ENCODE peak calls at places on chromosomes 2 and 18, in six cellular contexts. H is esophagus squamous epithelium, T is GM23248, K is suprapubic skin, Z is heart left ventricle, A is cardiac muscle cell. D is an unnamed sample. For H3K4me1, the result is how much of the 10 kb centered on the place peaks cover.

GRCh38 chr2:174035981-174036742 is 71.0 kb upstream of the SP3 start:
- DNase-seq in Z (no peak), A (no peak), T (peak), K (no peak), H (no peak), D (no peak)

GRCh38 chr2:68342470-68342869 is 22.6 kb upstream of the PLEK start:
- DNase-seq in K (no peak), Z (no peak), A (no peak), H (no peak), T (no peak), D (no peak)

GRCh38 chr2:129780316-129781282 is 198.9 kb upstream of the RAB6C start:
- DNase-seq in T (no peak), A (no peak), K (no peak), H (no peak), Z (no peak), D (no peak)

GRCh38 chr2:83376731-83377130 is 1082.3 kb downstream of the SUCLG1 start:
- DNase-seq in K (no peak), T (no peak), H (no peak), A (no peak), Z (no peak), D (no peak)

GRCh38 chr18:5276947-5277346 is 18.6 kb downstream of the ZBTB14 start:
- DNase-seq in A (no peak), K (no peak), T (no peak), Z (no peak), H (no peak), D (no peak)

GRCh38 chr2:122883849-122884248 is 1128.4 kb downstream of the TSN start:
- DNase-seq in H (no peak), K (no peak), A (no peak), T (no peak), Z (no peak), D (no peak)

GRCh38 chr18:10298346-10298745 is 156.1 kb upstream of the APCDD1 start:
- DNase-seq in A (no peak), H (no peak), T (no peak), Z (no peak), K (no peak), D (no peak)

GRCh38 chr2:134218928-134219707 is 34.8 kb upstream of the MGAT5 start:
- DNase-seq in A (no peak), T (no peak), H (no peak), Z (no peak), K (no peak), D (peak)

GRCh38 chr2:168212866-168213265 is 34.5 kb downstream of the STK39 start:
- DNase-seq in Z (no peak), A (no peak), K (no peak), H (no peak), T (peak), D (no peak)

GRCh38 chr2:221423212-221423804 is 148.8 kb downstream of the EPHA4 start:
- DNase-seq in T (peak), Z (no peak), K (no peak), H (no peak), A (no peak), D (no peak)

GRCh38 chr2:101446869-101447268 is 28.0 kb downstream of the RFX8 start:
- DNase-seq in K (no peak), A (no peak), Z (no peak), H (no peak), T (peak), D (no peak)

GRCh38 chr2:127413782-127414743 is 4.2 kb upstream of the PROC start:
- DNase-seq in T (peak), K (no peak), H (no peak), Z (no peak), A (no peak), D (no peak)

GRCh38 chr2:67938053-67938452 is 124.8 kb downstream of the C1D start:
- DNase-seq in Z (no peak), K (no peak), T (no peak), A (no peak), H (no peak), D (no peak)

GRCh38 chr2:70596293-70596692 is 42.7 kb upstream of the TGFA start:
- DNase-seq in T (peak), A (no peak), K (no peak), Z (no peak), H (no peak), D (no peak)

GRCh38 chr18:710418-711300 is 1.8 kb downstream of the ENOSF1 start:
- DNase-seq in K (no peak), H (no peak), T (no peak), Z (no peak), A (peak), D (no peak)
- H3K4me3 ChIP-seq in K (peak), H (peak), T (peak), Z (no peak), A (peak), D (no peak)

GRCh38 chr18:13587937-13588336 is 138.4 kb downstream of the FAM210A start:
- DNase-seq in T (no peak), K (no peak), H (no peak), Z (no peak), A (no peak), D (no peak)

GRCh38 chr18:13589943-13590342 is 136.4 kb downstream of the FAM210A start:
- DNase-seq in K (no peak), T (no peak), H (no peak), A (no peak), Z (no peak), D (no peak)

GRCh38 chr18:13587001-13587400 is 139.4 kb downstream of the FAM210A start:
- DNase-seq in T (no peak), K (no peak), Z (no peak), H (no peak), A (no peak), D (no peak)

GRCh38 chr18:13587477-13587876 is 138.9 kb downstream of the FAM210A start:
- DNase-seq in T (no peak), H (no peak), K (no peak), A (no peak), Z (no peak), D (no peak)

GRCh38 chr18:13589316-13589715 is 137.0 kb downstream of the FAM210A start:
- DNase-seq in A (no peak), K (no peak), T (no peak), H (no peak), Z (no peak), D (no peak)
- H3K4me1 ChIP-seq in A (under half), K (under half), T (under half), H (under half), Z (under half), D (under half)

GRCh38 chr2:199405241-199405640 is 52.5 kb downstream of the SATB2 start:
- DNase-seq in H (no peak), Z (no peak), T (peak), A (peak), K (no peak), D (peak)
- H3K27ac ChIP-seq in H (no peak), Z (no peak), T (peak), A (no peak), K (no peak), D (no peak)

GRCh38 chr2:207162319-207162718 is 3.4 kb downstream of the KLF7 start:
- DNase-seq in Z (no peak), H (no peak), K (no peak), T (peak), A (no peak), D (no peak)
- H3K4me3 ChIP-seq in Z (no peak), H (peak), K (peak), T (peak), A (no peak), D (no peak)

GRCh38 chr18:23629444-23629946 is 33.2 kb downstream of the ANKRD29 start:
- DNase-seq in H (no peak), Z (no peak), A (no peak), T (no peak), K (no peak), D (peak)
- H3K4me1 ChIP-seq in H (under half), Z (under half), A (under half), T (under half), K (under half), D (under half)

DNA sequence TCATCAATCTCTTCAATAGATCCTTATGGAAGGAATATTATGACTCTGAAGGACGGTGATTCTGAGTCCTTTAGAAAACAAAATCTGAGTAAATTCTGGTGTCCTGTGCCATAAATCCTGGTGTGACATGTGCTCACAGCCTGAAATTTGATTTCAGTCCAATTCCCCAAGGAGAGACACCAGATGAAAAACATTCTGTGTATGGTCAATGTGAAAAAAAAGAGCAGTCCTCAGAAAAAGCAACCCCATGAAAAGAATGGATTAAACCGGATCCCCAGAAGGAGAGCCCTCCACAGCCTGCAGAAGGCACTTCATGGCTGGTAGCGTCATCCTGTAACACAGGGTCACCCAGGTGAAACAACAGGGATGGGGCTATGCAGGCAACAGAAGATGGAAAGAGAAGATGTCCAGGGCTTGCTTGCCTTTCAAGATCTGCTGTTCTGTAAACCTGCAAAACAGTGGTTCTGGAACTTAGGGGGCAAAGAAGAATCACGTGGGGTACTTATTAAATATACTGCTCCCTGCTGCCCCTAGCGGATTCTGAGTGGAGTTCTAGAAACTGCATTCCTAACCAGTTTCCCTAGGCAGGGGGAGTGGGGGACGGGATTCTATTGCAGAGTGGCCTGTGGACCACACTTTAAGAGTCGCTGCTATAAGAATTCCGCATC is 118.8 kb upstream of the ARL5A start:
- DNase-seq in Z (no peak), K (no peak), H (no peak), T (peak), A (peak), D (peak)
- H3K27ac ChIP-seq in Z (no peak), K (peak), H (no peak), T (no peak), A (no peak), D (no peak)

DNA sequence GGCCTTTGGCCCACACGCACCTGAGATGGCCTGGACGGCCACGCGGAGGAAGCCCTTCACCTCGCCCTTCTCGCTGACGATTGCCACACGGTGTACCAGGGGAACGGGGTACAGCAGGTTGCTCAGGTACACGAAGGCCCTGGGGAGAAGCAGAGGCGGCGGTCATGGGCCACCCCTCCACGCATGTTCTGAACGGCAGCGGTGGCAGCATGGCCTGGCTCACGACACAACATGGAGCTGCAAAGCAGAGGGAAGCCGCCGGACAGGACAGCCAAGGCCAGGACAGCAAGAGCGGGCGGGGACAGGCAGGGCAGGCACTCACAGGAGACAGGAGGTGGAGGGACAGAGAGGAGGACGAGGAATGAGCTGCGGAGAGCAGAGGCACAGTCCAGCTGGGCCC is 58.7 kb downstream of the AQP12A start:
- DNase-seq in H (no peak), K (no peak), Z (no peak), T (no peak), A (no peak), D (no peak)
- H3K4me3 ChIP-seq in H (no peak), K (no peak), Z (no peak), T (no peak), A (no peak), D (no peak)